ENCODE peak calls at places on chromosome 12, in six cellular contexts. K is HepG2, Z is prostate gland, T is H9, G is mucosa of descending colon, R is stomach. O is an unnamed sample.
A peak's percentile ranks its signal among the peaks of the same experiment; 100 is the strongest.

GRCh38 chr12:123801573-123802178 is 39.6 kb downstream of the DNAH10 start:
- DNase-seq in R (no peak), G (no peak), K (no peak), T (no peak), Z (no peak), O (no peak)

GRCh38 chr12:130710733-130711080 is 5.4 kb downstream of the RIMBP2 start:
- DNase-seq in G (no peak), R (peak; percentile 4), Z (no peak), K (no peak), T (no peak), O (no peak)

GRCh38 chr12:26853303-26854027 is 20.5 kb upstream of the ITPR2 start:
- DNase-seq in R (peak; percentile 75), T (peak; percentile 62), G (peak; percentile 83), Z (peak; percentile 63), K (peak; percentile 58), O (peak; percentile 71)

GRCh38 chr12:108147279-108147678 is 18.2 kb downstream of the WSCD2 start:
- DNase-seq in Z (no peak), G (no peak), R (no peak), K (no peak), T (no peak), O (no peak)

GRCh38 chr12:65853489-65854157 is 29.3 kb downstream of the HMGA2 start:
- DNase-seq in G (no peak), T (no peak), R (no peak), Z (no peak), K (no peak), O (no peak)

GRCh38 chr12:6946033-6946919 is 2.5 kb downstream of the C12orf57 start:
- DNase-seq in G (peak; percentile 95), R (peak; percentile 97), K (peak; percentile 96), Z (peak; percentile 97), T (peak; percentile 100), O (peak; percentile 98)

GRCh38 chr12:60148831-60149230 is 553.0 kb downstream of the SLC16A7 start:
- DNase-seq in T (no peak), R (no peak), K (no peak), G (no peak), Z (no peak), O (no peak)

GRCh38 chr12:2051700-2052625 is 824 bp upstream of the CACNA1C start:
- DNase-seq in Z (no peak), T (no peak), G (no peak), K (no peak), R (no peak), O (no peak)

GRCh38 chr12:43501705-43502104 is 50.3 kb downstream of the ADAMTS20 start:
- DNase-seq in T (no peak), R (no peak), Z (no peak), G (no peak), K (peak; percentile 3), O (no peak)

GRCh38 chr12:2047752-2048151 is 5.0 kb upstream of the CACNA1C start:
- DNase-seq in T (no peak), R (no peak), K (peak; percentile 24), G (no peak), Z (no peak), O (no peak)

GRCh38 chr12:25958254-25959068 is at the start of gene RASSF8:
- DNase-seq in K (peak; percentile 23), Z (peak; percentile 68), R (peak; percentile 69), T (peak; percentile 79), G (peak; percentile 53), O (peak; percentile 87)

GRCh38 chr12:105927553-105927952 is 211.2 kb downstream of the NUAK1 start:
- DNase-seq in T (no peak), R (no peak), G (no peak), K (no peak), Z (no peak), O (no peak)

GRCh38 chr12:105928436-105928835 is 210.3 kb downstream of the NUAK1 start:
- DNase-seq in K (no peak), T (no peak), R (peak; percentile 45), G (peak; percentile 65), Z (peak; percentile 88), O (no peak)

GRCh38 chr12:105931762-105932587 is 206.8 kb downstream of the NUAK1 start:
- DNase-seq in K (no peak), T (no peak), Z (peak; percentile 57), G (no peak), R (no peak), O (no peak)

GRCh38 chr12:105931104-105931503 is 207.7 kb downstream of the NUAK1 start:
- DNase-seq in Z (no peak), R (no peak), G (no peak), T (no peak), K (no peak), O (no peak)

GRCh38 chr12:105930612-105931011 is 208.1 kb downstream of the NUAK1 start:
- DNase-seq in G (no peak), K (no peak), Z (no peak), T (no peak), R (no peak), O (no peak)
- H3K4me1 ChIP-seq in G (no peaks in the 10 kb centered on the region), K (no peaks in the 10 kb centered on the region), Z (no peaks in the 10 kb centered on the region), T (peaks cover 3% of the 10 kb centered on the region), R (no peaks in the 10 kb centered on the region), O (peaks cover 40% of the 10 kb centered on the region)

GRCh38 chr12:94791933-94792332 is 141.6 kb upstream of the TMCC3 start:
- DNase-seq in K (no peak), T (no peak), Z (no peak), G (no peak), R (no peak), O (no peak)
- TF ChIP-seq CTCF in K (no peak), T (no peak), Z (no peak), G (no peak), R (no peak), O (no peak)

GRCh38 chr12:47221256-47222023 is 141.7 kb upstream of the AMIGO2 start:
- DNase-seq in T (no peak), Z (no peak), K (peak; percentile 90), R (no peak), G (no peak), O (no peak)
- H3K4me1 ChIP-seq in T (peaks cover 6% of the 10 kb centered on the region), Z (no peaks in the 10 kb centered on the region), K (peaks cover 52% of the 10 kb centered on the region), R (no peaks in the 10 kb centered on the region), G (peaks cover 21% of the 10 kb centered on the region), O (peaks cover 54% of the 10 kb centered on the region)

DNA sequence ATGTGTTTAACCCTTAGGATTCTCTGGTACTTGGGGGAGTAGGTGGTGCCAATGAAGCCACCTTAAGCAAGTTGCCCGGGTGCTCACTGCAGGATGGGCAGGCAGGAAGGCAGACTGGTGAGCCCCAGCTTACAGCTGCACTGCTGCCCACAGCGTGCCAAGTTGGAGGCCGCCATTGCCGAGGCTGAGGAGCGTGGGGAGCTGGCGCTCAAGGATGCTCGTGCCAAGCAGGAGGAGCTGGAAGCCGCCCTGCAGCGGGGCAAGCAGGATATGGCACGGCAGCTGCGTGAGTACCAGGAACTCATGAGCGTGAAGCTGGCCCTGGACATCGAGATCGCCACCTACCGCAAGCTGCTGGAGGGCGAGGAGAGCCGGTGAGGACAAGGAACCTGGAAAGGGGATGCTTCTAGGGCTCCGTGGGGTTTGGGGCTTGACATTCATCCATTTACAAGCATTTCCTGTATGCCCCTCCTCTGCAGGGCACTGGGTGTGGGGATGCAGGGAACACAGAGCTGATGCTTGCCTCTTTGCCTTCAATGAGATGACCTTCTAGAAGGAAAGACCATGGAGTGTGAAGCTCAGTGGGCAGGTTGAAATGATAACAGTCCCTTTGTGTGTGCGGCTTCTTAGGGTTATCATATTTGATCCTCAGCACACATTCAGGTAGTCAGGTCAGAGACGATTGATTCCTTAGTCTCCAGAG is 12.4 kb downstream of the KRT7 start:
- DNase-seq in K (no peak), G (no peak), T (peak; percentile 46), Z (no peak), R (no peak), O (no peak)
- TF ChIP-seq CTCF in K (no peak), G (no peak), T (no peak), Z (no peak), R (no peak), O (no peak)

DNA sequence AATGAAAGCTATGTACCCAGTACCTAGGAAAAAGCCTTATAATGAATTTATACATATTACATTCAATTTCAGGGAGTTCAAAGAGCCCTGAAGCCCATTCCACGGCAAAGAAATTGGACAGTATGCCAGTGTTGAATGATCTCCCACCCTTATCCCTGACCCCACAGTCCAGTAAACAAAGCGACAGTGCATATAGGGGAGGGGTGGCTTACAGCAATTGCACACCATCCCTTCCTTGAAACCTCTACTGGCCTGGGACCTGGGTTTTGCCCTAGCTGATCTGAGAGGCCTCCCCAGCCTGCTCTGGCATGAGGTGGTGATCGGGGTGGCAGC is 17.3 kb upstream of the RND1 start:
- DNase-seq in T (no peak), R (peak; percentile 36), G (no peak), Z (no peak), K (no peak), O (no peak)
- H3K4me1 ChIP-seq in T (peaks cover 4% of the 10 kb centered on the region), R (peaks cover 14% of the 10 kb centered on the region), G (peaks cover 4% of the 10 kb centered on the region), Z (no peaks in the 10 kb centered on the region), K (peaks cover 90% of the 10 kb centered on the region), O (peaks cover 30% of the 10 kb centered on the region)

GRCh38 chr12:31702047-31702446 is 26.8 kb downstream of the AMN1 start:
- DNase-seq in Z (no peak), T (peak; percentile 45), K (no peak), G (no peak), R (no peak), O (no peak)
- TF ChIP-seq CTCF in Z (no peak), T (peak; percentile 62), K (peak; percentile 32), G (no peak), R (no peak), O (no peak)